ENCODE peak calls at places on chromosomes 11 and 22, in five cellular contexts. One of them, this sample, is unnamed.

GRCh38 chr11:2794419-2794795 is 91.2 kb downstream of the CDKN1C start:
- DNase-seq in AG10803: no peak
- DNase-seq in bronchial epithelial cell: no peak
- DNase-seq in epithelial cell of esophagus: no peak
- DNase-seq in HAP-1: no peak
- DNase-seq in this sample: no peak

GRCh38 chr11:5553347-5553746 is 5.0 kb upstream of the OR52H1 start:
- DNase-seq in HAP-1: no peak
- DNase-seq in AG10803: no peak
- DNase-seq in epithelial cell of esophagus: no peak
- DNase-seq in bronchial epithelial cell: no peak
- DNase-seq in this sample: no peak

GRCh38 chr11:95570845-95571244 is 218.7 kb downstream of the FAM76B start:
- DNase-seq in bronchial epithelial cell: no peak
- DNase-seq in epithelial cell of esophagus: no peak
- DNase-seq in AG10803: no peak
- DNase-seq in HAP-1: no peak
- DNase-seq in this sample: no peak

GRCh38 chr11:125262194-125262824 is 97.8 kb downstream of the PKNOX2 start:
- DNase-seq in bronchial epithelial cell: no peak
- DNase-seq in epithelial cell of esophagus: no peak
- DNase-seq in AG10803: no peak
- DNase-seq in HAP-1: no peak
- DNase-seq in this sample: peak; percentile 78

GRCh38 chr22:46460835-46461234 is 76.6 kb downstream of the CELSR1 start:
- DNase-seq in HAP-1: no peak
- DNase-seq in bronchial epithelial cell: no peak
- DNase-seq in epithelial cell of esophagus: no peak
- DNase-seq in AG10803: no peak
- DNase-seq in this sample: no peak

GRCh38 chr11:126308271-126308671 is 4.4 kb downstream of the DCPS start:
- DNase-seq in HAP-1: peak; percentile 60
- DNase-seq in epithelial cell of esophagus: no peak
- DNase-seq in bronchial epithelial cell: no peak
- DNase-seq in AG10803: no peak
- DNase-seq in this sample: peak; percentile 96

GRCh38 chr11:95566151-95566670 is 223.4 kb downstream of the FAM76B start:
- DNase-seq in HAP-1: no peak
- DNase-seq in epithelial cell of esophagus: no peak
- DNase-seq in AG10803: peak; percentile 49
- DNase-seq in bronchial epithelial cell: no peak
- DNase-seq in this sample: no peak

GRCh38 chr11:12860827-12861226 is 148.3 kb upstream of the RASSF10 start:
- DNase-seq in HAP-1: no peak
- DNase-seq in bronchial epithelial cell: no peak
- DNase-seq in AG10803: peak; percentile 82
- DNase-seq in epithelial cell of esophagus: no peak
- DNase-seq in this sample: no peak

GRCh38 chr11:57638005-57638760 is 11.5 kb downstream of the YPEL4 start:
- DNase-seq in bronchial epithelial cell: peak; percentile 77
- DNase-seq in HAP-1: peak; percentile 92
- DNase-seq in AG10803: peak; percentile 86
- DNase-seq in epithelial cell of esophagus: peak; percentile 84
- DNase-seq in this sample: peak; percentile 97

GRCh38 chr11:104094576-104094975 is 58.1 kb downstream of the DDI1 start:
- DNase-seq in HAP-1: no peak
- DNase-seq in epithelial cell of esophagus: no peak
- DNase-seq in bronchial epithelial cell: no peak
- DNase-seq in AG10803: peak; percentile 63
- DNase-seq in this sample: no peak

GRCh38 chr11:104091281-104092071 is 55.0 kb downstream of the DDI1 start:
- DNase-seq in AG10803: no peak
- DNase-seq in epithelial cell of esophagus: no peak
- DNase-seq in bronchial epithelial cell: no peak
- DNase-seq in HAP-1: no peak
- DNase-seq in this sample: no peak

GRCh38 chr11:104095791-104096190 is 59.4 kb downstream of the DDI1 start:
- DNase-seq in HAP-1: no peak
- DNase-seq in AG10803: peak; percentile 68
- DNase-seq in epithelial cell of esophagus: no peak
- DNase-seq in bronchial epithelial cell: no peak
- DNase-seq in this sample: no peak

GRCh38 chr11:104092744-104093143 is 56.3 kb downstream of the DDI1 start:
- DNase-seq in bronchial epithelial cell: no peak
- DNase-seq in epithelial cell of esophagus: no peak
- DNase-seq in AG10803: no peak
- DNase-seq in HAP-1: no peak
- DNase-seq in this sample: no peak

DNA sequence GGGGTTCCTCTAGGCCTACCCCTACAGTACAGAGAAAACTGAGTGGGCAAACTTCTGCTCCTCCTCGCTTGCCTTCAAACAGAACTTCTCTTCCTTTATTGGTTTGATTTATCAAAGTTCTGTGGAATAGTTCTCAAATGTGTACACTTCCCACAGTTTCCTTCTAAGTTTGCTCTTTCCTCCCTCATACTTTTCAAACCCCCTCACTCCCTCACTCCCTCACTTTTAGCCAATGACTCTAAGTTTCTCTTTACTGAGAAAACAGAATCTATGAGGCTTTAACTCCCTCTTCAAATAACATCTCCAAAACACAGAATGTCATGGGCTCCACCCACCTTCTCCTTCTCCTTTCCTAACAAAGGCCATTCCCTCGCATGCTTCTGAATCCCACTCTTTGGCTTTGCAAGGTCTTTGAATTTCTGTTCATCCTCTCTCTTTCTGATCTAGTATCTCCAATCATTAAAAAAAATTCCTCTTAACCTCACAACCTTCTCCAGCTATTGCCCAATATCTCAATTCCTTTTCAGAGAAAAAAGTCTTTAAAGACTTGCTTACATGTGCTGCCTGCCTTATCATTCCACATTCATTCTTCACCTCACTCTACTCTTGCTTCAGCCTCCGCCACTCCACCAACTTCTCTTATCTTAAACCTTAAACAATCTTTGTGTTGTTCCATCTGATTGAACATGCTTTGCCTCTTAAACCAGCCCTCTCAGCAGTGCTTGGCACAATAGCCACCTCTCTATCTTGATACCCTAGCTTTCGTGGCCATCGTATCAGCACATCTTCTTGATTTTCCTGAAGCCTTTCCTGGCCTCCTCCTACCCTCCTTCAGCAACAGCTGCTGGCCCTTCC is 57.2 kb downstream of the DDI1 start:
- DNase-seq in AG10803: peak; percentile 19
- DNase-seq in bronchial epithelial cell: no peak
- DNase-seq in HAP-1: no peak
- DNase-seq in epithelial cell of esophagus: no peak
- DNase-seq in this sample: no peak
- H3K4me3 ChIP-seq in AG10803: no peak overlapping the region
- H3K4me3 ChIP-seq in bronchial epithelial cell: no peak overlapping the region
- H3K4me3 ChIP-seq in HAP-1: no peak overlapping the region
- H3K4me3 ChIP-seq in epithelial cell of esophagus: no peak overlapping the region
- H3K4me3 ChIP-seq in this sample: no peak overlapping the region

GRCh38 chr11:61828629-61829407 is 718 bp downstream of the FADS2 start:
- DNase-seq in epithelial cell of esophagus: peak; percentile 45
- DNase-seq in HAP-1: peak; percentile 64
- DNase-seq in AG10803: peak; percentile 24
- DNase-seq in bronchial epithelial cell: peak; percentile 13
- DNase-seq in this sample: peak; percentile 13

GRCh38 chr11:61828379-61828628 is 204 bp downstream of the FADS2 start:
- DNase-seq in AG10803: no peak
- DNase-seq in epithelial cell of esophagus: no peak
- DNase-seq in bronchial epithelial cell: no peak
- DNase-seq in HAP-1: no peak
- DNase-seq in this sample: no peak

GRCh38 chr11:61829806-61830205 is 1.7 kb downstream of the FADS2 start:
- DNase-seq in AG10803: no peak
- DNase-seq in bronchial epithelial cell: no peak
- DNase-seq in HAP-1: no peak
- DNase-seq in epithelial cell of esophagus: no peak
- DNase-seq in this sample: no peak

GRCh38 chr11:61832207-61832606 is 4.1 kb downstream of the FADS2 start:
- DNase-seq in bronchial epithelial cell: no peak
- DNase-seq in HAP-1: no peak
- DNase-seq in epithelial cell of esophagus: no peak
- DNase-seq in AG10803: no peak
- DNase-seq in this sample: no peak

DNA sequence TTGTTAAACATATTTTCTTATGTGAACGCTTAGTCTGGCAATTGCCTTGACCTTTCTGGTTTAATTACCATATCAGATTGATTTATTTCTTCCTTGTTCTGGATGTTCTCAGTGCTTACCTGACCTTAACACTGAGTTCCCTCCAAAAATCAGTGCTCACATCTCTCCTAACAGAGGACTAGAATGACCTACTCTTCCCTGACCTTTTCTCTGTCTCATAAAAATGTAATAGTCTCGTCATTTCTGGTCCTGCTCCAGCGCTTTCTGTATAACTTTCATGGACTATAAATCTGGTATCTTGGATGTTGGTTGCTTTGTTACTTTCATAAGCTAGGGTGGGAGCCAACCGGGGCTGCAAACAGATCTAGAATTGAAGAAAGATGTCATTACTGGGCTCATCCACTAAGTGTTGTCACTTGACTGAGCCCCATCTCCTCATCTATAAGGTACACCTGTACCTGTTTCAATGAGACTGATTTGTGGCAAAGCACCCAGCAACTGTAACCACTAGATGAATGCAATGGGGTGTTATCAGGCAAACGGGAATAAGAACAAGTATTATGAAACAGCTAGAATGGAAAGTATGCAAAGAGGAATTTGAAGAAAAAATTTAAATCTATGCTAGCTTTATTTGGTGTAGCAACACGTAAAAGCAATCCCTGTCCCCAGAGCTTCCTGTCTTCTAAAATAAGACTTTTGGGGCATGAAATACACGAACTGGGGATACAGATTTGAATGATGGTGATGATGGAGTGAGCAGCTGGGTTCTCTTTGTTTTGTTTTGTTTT is 2.4 kb downstream of the FADS2 start:
- DNase-seq in bronchial epithelial cell: no peak
- DNase-seq in HAP-1: no peak
- DNase-seq in epithelial cell of esophagus: no peak
- DNase-seq in AG10803: peak; percentile 65
- DNase-seq in this sample: no peak
- H3K4me3 ChIP-seq in bronchial epithelial cell: no peak overlapping the region
- H3K4me3 ChIP-seq in HAP-1: peak overlapping the region; percentile 74
- H3K4me3 ChIP-seq in epithelial cell of esophagus: no peak overlapping the region
- H3K4me3 ChIP-seq in AG10803: peak overlapping the region; percentile 84
- H3K4me3 ChIP-seq in this sample: no peak overlapping the region

GRCh38 chr11:43681543-43681942 is 1.0 kb downstream of the HSD17B12 start:
- DNase-seq in bronchial epithelial cell: peak; percentile 18
- DNase-seq in AG10803: peak; percentile 24
- DNase-seq in epithelial cell of esophagus: peak; percentile 11
- DNase-seq in HAP-1: no peak
- DNase-seq in this sample: peak; percentile 48
- H3K4me3 ChIP-seq in bronchial epithelial cell: peak overlapping the region; percentile 65
- H3K4me3 ChIP-seq in AG10803: peak overlapping the region; percentile 72
- H3K4me3 ChIP-seq in epithelial cell of esophagus: peak overlapping the region; percentile 55
- H3K4me3 ChIP-seq in HAP-1: peak overlapping the region; percentile 68
- H3K4me3 ChIP-seq in this sample: peak overlapping the region; percentile 82

GRCh38 chr11:45931739-45932138 is 9.3 kb downstream of the LARGE2 start:
- DNase-seq in HAP-1: no peak
- DNase-seq in epithelial cell of esophagus: peak; percentile 49
- DNase-seq in bronchial epithelial cell: peak; percentile 52
- DNase-seq in AG10803: no peak
- DNase-seq in this sample: no peak

GRCh38 chr11:45933846-45934579 is 11.6 kb downstream of the LARGE2 start:
- DNase-seq in HAP-1: no peak
- DNase-seq in bronchial epithelial cell: no peak
- DNase-seq in epithelial cell of esophagus: no peak
- DNase-seq in AG10803: no peak
- DNase-seq in this sample: no peak

GRCh38 chr11:45933131-45933821 is 10.8 kb downstream of the LARGE2 start:
- DNase-seq in AG10803: peak; percentile 33
- DNase-seq in bronchial epithelial cell: peak; percentile 25
- DNase-seq in HAP-1: no peak
- DNase-seq in epithelial cell of esophagus: peak; percentile 33
- DNase-seq in this sample: no peak

GRCh38 chr11:45930951-45931563 is 8.6 kb downstream of the LARGE2 start:
- DNase-seq in epithelial cell of esophagus: peak; percentile 99
- DNase-seq in HAP-1: no peak
- DNase-seq in AG10803: no peak
- DNase-seq in bronchial epithelial cell: peak; percentile 97
- DNase-seq in this sample: no peak

DNA sequence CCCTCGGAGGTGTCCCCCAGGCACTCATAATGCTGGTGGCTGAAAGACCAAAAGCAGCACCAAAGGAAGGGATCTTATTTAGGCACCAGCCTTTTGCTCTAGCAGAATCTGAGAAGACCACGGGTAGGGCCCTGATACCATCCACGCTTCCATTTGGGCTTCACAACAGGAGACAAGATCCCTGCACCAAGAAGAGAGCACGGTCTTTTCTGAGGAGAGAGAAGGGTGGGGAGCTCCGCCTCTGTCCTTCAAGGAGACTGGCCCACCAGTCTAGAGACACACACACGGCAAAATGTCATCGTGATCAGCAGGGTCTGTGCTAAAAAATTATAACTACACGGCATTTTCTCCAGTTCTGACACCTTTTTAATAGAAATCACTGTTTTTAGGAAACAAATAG is 9.8 kb downstream of the LARGE2 start:
- DNase-seq in bronchial epithelial cell: no peak
- DNase-seq in AG10803: no peak
- DNase-seq in HAP-1: no peak
- DNase-seq in epithelial cell of esophagus: no peak
- DNase-seq in this sample: no peak
- H3K4me3 ChIP-seq in bronchial epithelial cell: no peak overlapping the region
- H3K4me3 ChIP-seq in AG10803: no peak overlapping the region
- H3K4me3 ChIP-seq in HAP-1: no peak overlapping the region
- H3K4me3 ChIP-seq in epithelial cell of esophagus: no peak overlapping the region
- H3K4me3 ChIP-seq in this sample: no peak overlapping the region

GRCh38 chr11:46099973-46100335 is 21.3 kb downstream of the PHF21A start:
- DNase-seq in bronchial epithelial cell: no peak
- DNase-seq in HAP-1: no peak
- DNase-seq in AG10803: peak; percentile 24
- DNase-seq in epithelial cell of esophagus: no peak
- DNase-seq in this sample: no peak
- H3K4me3 ChIP-seq in bronchial epithelial cell: no peak overlapping the region
- H3K4me3 ChIP-seq in HAP-1: no peak overlapping the region
- H3K4me3 ChIP-seq in AG10803: peak overlapping the region; percentile 30
- H3K4me3 ChIP-seq in epithelial cell of esophagus: no peak overlapping the region
- H3K4me3 ChIP-seq in this sample: no peak overlapping the region

This sample was measured in SJCRH30.